ENCODE peak calls at places on chromosomes 2 and 18, in nine cellular contexts. P, U, G, A, H, Z, X, I and T are unnamed samples.

GRCh38 chr2:36246320-36246990 is 109.1 kb upstream of the CRIM1 start:
- DNase-seq in P (peak; percentile 7), U (no peak), G (no peak), A (no peak), H (no peak), Z (no peak), X (no peak), I (no peak), T (no peak)

GRCh38 chr2:16671760-16672159 is 6.1 kb upstream of the CYRIA start:
- DNase-seq in P (no peak), U (no peak), G (no peak), A (no peak), H (no peak), Z (peak; percentile 80), X (peak; percentile 53), I (no peak), T (no peak)

GRCh38 chr2:189082576-189082975 is 97.0 kb downstream of the COL5A2 start:
- DNase-seq in P (peak; percentile 89), U (peak; percentile 53), G (no peak), A (peak; percentile 8), H (no peak), Z (no peak), X (no peak), I (no peak), T (no peak)

GRCh38 chr18:66560092-66560491 is 43.8 kb downstream of the CDH19 start:
- DNase-seq in P (peak; percentile 39), U (peak; percentile 9), G (no peak), A (no peak), H (peak; percentile 57), Z (peak; percentile 53), X (peak; percentile 47), I (no peak), T (no peak)

GRCh38 chr2:189880963-189881362 is 96.7 kb downstream of the PMS1 start:
- DNase-seq in P (peak; percentile 18), U (no peak), G (no peak), A (no peak), H (peak; percentile 49), Z (no peak), X (no peak), I (no peak), T (no peak)

GRCh38 chr2:237064203-237065061 is 21.3 kb upstream of the COPS8 start:
- DNase-seq in P (no peak), U (no peak), G (no peak), A (no peak), H (no peak), Z (no peak), X (no peak), I (no peak), T (peak; percentile 75)

GRCh38 chr18:10015941-10016819 is 102.4 kb downstream of the VAPA start:
- DNase-seq in P (peak; percentile 99), U (peak; percentile 95), G (peak; percentile 76), A (peak; percentile 42), H (peak; percentile 47), Z (peak; percentile 94), X (peak; percentile 81), I (no peak), T (no peak)

GRCh38 chr18:8856769-8857393 is 151.5 kb downstream of the MTCL1 start:
- DNase-seq in P (no peak), U (no peak), G (no peak), A (no peak), H (no peak), Z (no peak), X (no peak), I (no peak), T (no peak)

GRCh38 chr2:40431600-40431955 is 20.3 kb downstream of the SLC8A1 start:
- DNase-seq in P (peak; percentile 65), U (peak; percentile 96), G (peak; percentile 39), A (no peak), H (no peak), Z (peak; percentile 68), X (no peak), I (no peak), T (no peak)

GRCh38 chr18:55206941-55207340 is 247.7 kb upstream of the CCDC68 start:
- DNase-seq in P (no peak), U (peak; percentile 38), G (no peak), A (no peak), H (no peak), Z (no peak), X (no peak), I (no peak), T (no peak)

GRCh38 chr18:76604642-76605240 is 109.7 kb upstream of the ZNF516 start:
- DNase-seq in P (no peak), U (peak; percentile 70), G (no peak), A (no peak), H (no peak), Z (no peak), X (peak; percentile 41), I (no peak), T (no peak)

GRCh38 chr2:27920148-27920885 is 29.8 kb downstream of the BABAM2 start:
- DNase-seq in P (peak; percentile 17), U (no peak), G (no peak), A (peak; percentile 23), H (no peak), Z (peak; percentile 94), X (no peak), I (no peak), T (no peak)

DNA sequence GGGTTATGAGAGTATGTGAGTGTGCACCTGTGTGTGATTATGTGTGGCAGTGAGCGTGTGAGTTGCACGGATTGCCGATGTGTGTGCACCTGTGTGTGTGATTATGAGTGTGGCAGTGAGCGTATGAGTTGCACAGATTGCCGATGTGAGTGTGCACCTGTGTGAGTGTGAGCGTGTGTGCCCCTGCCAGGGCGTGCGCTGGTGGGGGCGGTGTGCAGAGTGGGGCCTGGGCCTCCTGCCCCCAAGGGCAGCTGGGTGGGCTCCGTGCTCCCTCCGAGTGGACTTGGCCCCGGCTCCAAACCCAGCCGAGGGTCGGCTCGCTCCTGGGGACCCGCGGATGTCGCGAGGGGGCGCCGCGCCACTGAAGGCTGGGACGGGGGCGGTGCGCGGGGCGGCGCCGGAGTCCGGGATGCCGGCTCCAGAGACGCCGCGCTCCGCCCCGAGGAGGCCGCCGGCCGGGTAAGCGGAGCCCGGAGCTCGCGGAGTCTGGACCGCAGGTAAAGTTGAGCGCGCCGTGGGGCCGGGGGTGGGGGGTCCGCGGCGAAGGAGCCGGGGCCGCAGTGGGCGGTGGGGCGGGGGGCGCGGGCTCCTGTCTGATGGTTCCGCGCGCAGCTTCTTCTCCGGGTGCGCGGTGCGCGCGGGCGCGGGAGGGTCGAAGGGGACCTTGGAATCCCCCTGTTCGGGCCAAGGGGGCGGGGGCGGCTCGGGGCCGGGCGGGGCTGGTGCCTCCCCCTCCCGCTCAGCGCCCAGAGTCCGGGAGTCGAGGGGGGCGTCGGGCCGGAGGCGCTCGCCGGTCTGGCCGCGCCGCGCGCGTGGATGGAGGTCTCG is at the start of gene KCNG2:
- DNase-seq in P (no peak), U (peak; percentile 42), G (no peak), A (no peak), H (peak; percentile 49), Z (peak; percentile 43), X (no peak), I (no peak), T (no peak)
- H3K4me3 ChIP-seq in P (no peak within 1 kb of the TSS), U (no peak within 1 kb of the TSS), G (peak within 1 kb of the TSS; percentile 46), A (peak within 1 kb of the TSS; percentile 42), H (no peak within 1 kb of the TSS), Z (peak within 1 kb of the TSS; percentile 64), X (no peak within 1 kb of the TSS), I (peak within 1 kb of the TSS; percentile 48), T (peak within 1 kb of the TSS; percentile 27)

DNA sequence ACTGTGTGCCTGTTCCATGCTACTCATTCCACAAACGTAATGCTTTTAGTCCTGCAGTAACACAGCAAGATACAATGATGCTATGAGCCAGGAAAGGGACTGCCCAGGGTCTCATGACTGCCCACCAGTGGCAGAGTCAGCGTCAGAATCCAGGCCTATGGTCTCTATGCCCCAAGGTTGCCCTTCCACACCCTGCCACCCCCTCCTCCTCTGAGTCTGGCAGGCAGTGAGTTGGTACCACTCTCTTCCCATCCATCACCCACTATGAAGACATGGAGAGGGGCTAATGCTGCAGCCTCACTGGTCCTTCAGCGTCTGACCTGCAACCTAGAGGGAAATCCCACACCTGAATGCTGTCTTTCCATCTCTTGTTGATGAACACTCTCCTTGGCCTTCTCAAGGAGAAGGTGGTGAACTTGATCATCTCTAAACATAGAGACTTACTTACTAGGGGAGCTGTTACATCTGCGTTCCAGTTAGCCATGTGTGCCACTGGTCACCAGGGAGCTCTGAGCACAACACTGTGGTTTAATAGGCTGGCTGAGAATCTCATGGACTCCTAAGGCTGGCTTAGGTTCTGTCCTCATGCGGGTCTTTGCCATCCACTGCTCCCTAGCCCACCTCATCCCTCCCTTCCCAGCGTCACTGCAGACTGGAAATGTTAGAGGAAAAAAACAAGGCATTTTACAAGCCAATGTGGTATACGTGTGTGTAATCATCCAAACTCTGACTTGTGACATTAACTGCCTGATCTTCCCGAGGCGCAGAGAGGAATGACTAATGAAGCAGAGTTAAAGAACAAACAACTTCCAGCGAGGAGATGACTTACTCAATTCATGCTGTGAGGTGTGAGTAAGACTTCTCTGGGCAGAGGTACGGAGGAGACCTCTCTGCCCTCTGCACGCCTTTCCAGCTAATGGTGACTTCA is 28.8 kb downstream of the STEAP3 start:
- DNase-seq in P (peak; percentile 97), U (peak; percentile 98), G (peak; percentile 76), A (peak; percentile 1), H (peak; percentile 20), Z (peak; percentile 91), X (peak; percentile 99), I (no peak), T (no peak)
- H3K4me3 ChIP-seq in P (peak overlapping the region; percentile 46), U (peak overlapping the region; percentile 12), G (no peak overlapping the region), A (no peak overlapping the region), H (no peak overlapping the region), Z (no peak overlapping the region), X (no peak overlapping the region), I (no peak overlapping the region), T (no peak overlapping the region)

GRCh38 chr2:231679131-231679530 is 29.2 kb upstream of the PTMA start:
- DNase-seq in P (no peak), U (no peak), G (no peak), A (no peak), H (no peak), Z (no peak), X (no peak), I (no peak), T (no peak)

GRCh38 chr2:231674587-231675334 is 33.6 kb upstream of the PTMA start:
- DNase-seq in P (peak; percentile 77), U (peak; percentile 73), G (no peak), A (peak; percentile 76), H (peak; percentile 93), Z (peak; percentile 54), X (peak; percentile 48), I (peak; percentile 33), T (no peak)

GRCh38 chr2:231677632-231678104 is 30.7 kb upstream of the PTMA start:
- DNase-seq in P (peak; percentile 83), U (peak; percentile 85), G (no peak), A (peak; percentile 78), H (peak; percentile 93), Z (peak; percentile 87), X (peak; percentile 64), I (peak; percentile 67), T (no peak)

GRCh38 chr2:231673348-231673770 is 35.0 kb upstream of the PTMA start:
- DNase-seq in P (peak; percentile 85), U (no peak), G (no peak), A (peak; percentile 88), H (peak; percentile 99), Z (peak; percentile 43), X (peak; percentile 74), I (no peak), T (peak; percentile 87)

GRCh38 chr2:231676243-231676642 is 32.1 kb upstream of the PTMA start:
- DNase-seq in P (no peak), U (no peak), G (no peak), A (no peak), H (no peak), Z (no peak), X (no peak), I (no peak), T (no peak)
- H3K4me3 ChIP-seq in P (no peak overlapping the region), U (no peak overlapping the region), G (no peak overlapping the region), A (no peak overlapping the region), H (no peak overlapping the region), Z (no peak overlapping the region), X (no peak overlapping the region), I (no peak overlapping the region), T (no peak overlapping the region)

GRCh38 chr2:174339971-174340399 is 5.2 kb downstream of the SP9 start:
- DNase-seq in P (peak; percentile 32), U (no peak), G (no peak), A (no peak), H (peak; percentile 54), Z (no peak), X (no peak), I (no peak), T (no peak)
- H3K4me3 ChIP-seq in P (no peak overlapping the region), U (no peak overlapping the region), G (no peak overlapping the region), A (no peak overlapping the region), H (no peak overlapping the region), Z (no peak overlapping the region), X (no peak overlapping the region), I (peak overlapping the region; percentile 30), T (no peak overlapping the region)